ENCODE peak calls at places on chromosomes 16 and 17, in eight cellular contexts. K is OCI-LY7; W is CD4-positive, CD25-positive, alpha-beta regulatory T cell; U is HepG2; Y is left ventricle myocardium inferior; I is mesenchymal stem cell; L is mammary epithelial cell; F is uterus. N is an unnamed sample. For H3K4me1, the result is how much of the 10 kb centered on the place peaks cover.

GRCh38 chr16:10868562-10869469 is 8.2 kb upstream of the CIITA start:
- DNase-seq in K (peak), W (peak), U (no peak), Y (peak), I (no peak), L (no peak), F (no peak), N (no peak)

GRCh38 chr16:50457423-50457822 is 88.6 kb upstream of the BRD7 start:
- DNase-seq in K (no peak), W (peak), U (no peak), Y (no peak), I (no peak), L (no peak), F (no peak), N (no peak)

GRCh38 chr17:29256735-29257466 is 10.2 kb downstream of the CRYBA1 start:
- DNase-seq in K (no peak), W (no peak), U (no peak), Y (no peak), I (no peak), L (peak), F (no peak), N (no peak)

GRCh38 chr16:56697456-56698155 is 15.3 kb downstream of the MT1X start:
- DNase-seq in K (no peak), W (no peak), U (no peak), Y (no peak), I (no peak), L (no peak), F (no peak), N (no peak)

GRCh38 chr17:75763613-75764416 is 1.2 kb downstream of the GALK1 start:
- DNase-seq in K (no peak), W (no peak), U (peak), Y (no peak), I (no peak), L (peak), F (no peak), N (peak)

GRCh38 chr17:58556833-58557250 is 42.4 kb upstream of the MTMR4 start:
- DNase-seq in K (peak), W (no peak), U (no peak), Y (no peak), I (no peak), L (no peak), F (no peak), N (no peak)

GRCh38 chr17:78722101-78722761 is 59.8 kb downstream of the CYTH1 start:
- DNase-seq in K (peak), W (peak), U (no peak), Y (peak), I (no peak), L (no peak), F (no peak), N (no peak)

GRCh38 chr16:89269805-89270665 is 52.5 kb downstream of the ZNF778 start:
- DNase-seq in K (no peak), W (no peak), U (no peak), Y (no peak), I (no peak), L (no peak), F (no peak), N (peak)

GRCh38 chr16:65522412-65522811 is 400.5 kb upstream of the CDH11 start:
- DNase-seq in K (no peak), W (no peak), U (no peak), Y (no peak), I (no peak), L (no peak), F (no peak), N (no peak)

GRCh38 chr17:57672205-57672632 is 72.9 kb downstream of the CCDC182 start:
- DNase-seq in K (peak), W (peak), U (no peak), Y (no peak), I (no peak), L (peak), F (no peak), N (no peak)

GRCh38 chr16:81823111-81823510 is 44.0 kb downstream of the PLCG2 start:
- DNase-seq in K (peak), W (no peak), U (no peak), Y (peak), I (peak), L (no peak), F (no peak), N (no peak)

GRCh38 chr17:63495471-63495870 is 18.6 kb downstream of the ACE start:
- DNase-seq in K (no peak), W (no peak), U (no peak), Y (no peak), I (no peak), L (no peak), F (no peak), N (no peak)

GRCh38 chr17:68182940-68183551 is 64.8 kb upstream of the AMZ2 start:
- DNase-seq in K (peak), W (peak), U (peak), Y (no peak), I (no peak), L (peak), F (no peak), N (peak)

GRCh38 chr17:43818966-43819365 is 14.0 kb downstream of the MPP3 start:
- DNase-seq in K (no peak), W (no peak), U (no peak), Y (no peak), I (no peak), L (no peak), F (no peak), N (no peak)

GRCh38 chr16:77273-77806 is 685 bp upstream of the MPG start:
- DNase-seq in K (peak), W (peak), U (peak), Y (peak), I (peak), L (no peak), F (peak), N (peak)

GRCh38 chr16:88451586-88452484 is 1.2 kb upstream of the ZFPM1 start:
- DNase-seq in K (peak), W (peak), U (peak), Y (no peak), I (no peak), L (no peak), F (no peak), N (no peak)

GRCh38 chr17:63692195-63692816 is 7.6 kb downstream of the LIMD2 start:
- DNase-seq in K (no peak), W (no peak), U (no peak), Y (no peak), I (no peak), L (no peak), F (no peak), N (no peak)

GRCh38 chr16:16147316-16147999 is 75.8 kb downstream of the ABCC6 start:
- DNase-seq in K (no peak), W (no peak), U (peak), Y (no peak), I (no peak), L (no peak), F (no peak), N (no peak)

GRCh38 chr17:81463506-81463905 is 49.1 kb downstream of the ACTG1 start:
- DNase-seq in K (no peak), W (no peak), U (no peak), Y (no peak), I (no peak), L (no peak), F (no peak), N (no peak)

GRCh38 chr16:81616321-81617020 is 162.6 kb upstream of the PLCG2 start:
- DNase-seq in K (peak), W (peak), U (no peak), Y (peak), I (peak), L (no peak), F (peak), N (peak)

GRCh38 chr16:31421587-31421986 is 6.6 kb downstream of the COX6A2 start:
- DNase-seq in K (no peak), W (peak), U (no peak), Y (no peak), I (no peak), L (peak), F (no peak), N (peak)

GRCh38 chr17:61410555-61411089 is 11.0 kb downstream of the TBX2 start:
- DNase-seq in K (peak), W (peak), U (no peak), Y (peak), I (peak), L (no peak), F (peak), N (peak)

DNA sequence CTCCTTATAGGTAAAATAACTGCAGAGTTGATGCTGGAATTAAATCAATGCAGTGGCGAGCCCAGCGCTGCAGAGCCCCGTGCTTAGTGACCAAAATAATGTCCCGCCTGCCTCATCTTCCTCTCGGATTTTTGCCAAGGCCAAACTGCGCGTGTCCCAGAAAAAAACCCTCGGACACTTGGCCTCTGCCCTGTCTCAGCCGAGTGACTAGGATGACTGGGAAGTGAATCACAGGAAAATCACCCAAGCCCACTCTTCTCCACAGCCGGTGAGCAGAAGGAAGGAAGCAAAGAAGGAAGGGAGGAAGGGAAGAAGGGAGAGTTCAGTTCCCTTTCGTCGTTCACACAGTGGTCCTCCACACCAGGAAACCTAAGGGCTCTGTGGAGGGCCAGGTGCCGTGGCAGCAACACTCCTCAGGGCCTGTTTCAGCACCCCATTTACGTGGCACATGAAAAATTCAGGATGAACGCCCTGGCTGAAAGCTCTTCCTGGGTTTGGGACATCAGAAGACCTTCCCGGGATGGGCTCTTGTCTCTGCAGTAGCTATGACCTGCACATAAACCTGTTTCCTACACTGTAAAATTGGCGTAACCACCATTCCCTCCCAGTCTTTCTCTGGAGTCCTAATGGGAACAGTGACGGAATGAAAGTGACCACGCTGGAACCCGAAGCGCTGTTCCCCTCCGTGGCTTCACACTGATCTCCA is 25.4 kb upstream of the HOXB13 start:
- DNase-seq in K (no peak), W (no peak), U (no peak), Y (no peak), I (peak), L (no peak), F (no peak), N (no peak)
- H3K4me3 ChIP-seq in K (no peak), W (no peak), U (no peak), Y (no peak), I (no peak), L (no peak), F (no peak), N (no peak)

GRCh38 chr16:51757124-51757470 is 606.0 kb upstream of the SALL1 start:
- DNase-seq in K (no peak), W (no peak), U (no peak), Y (no peak), I (no peak), L (no peak), F (no peak), N (no peak)

GRCh38 chr16:51759329-51759728 is 608.3 kb upstream of the SALL1 start:
- DNase-seq in K (no peak), W (no peak), U (no peak), Y (no peak), I (no peak), L (no peak), F (no peak), N (no peak)

GRCh38 chr16:51762081-51762995 is 611.3 kb upstream of the SALL1 start:
- DNase-seq in K (peak), W (peak), U (peak), Y (peak), I (peak), L (peak), F (peak), N (peak)

GRCh38 chr16:51757921-51758479 is 606.9 kb upstream of the SALL1 start:
- DNase-seq in K (no peak), W (no peak), U (no peak), Y (no peak), I (no peak), L (no peak), F (no peak), N (no peak)

DNA sequence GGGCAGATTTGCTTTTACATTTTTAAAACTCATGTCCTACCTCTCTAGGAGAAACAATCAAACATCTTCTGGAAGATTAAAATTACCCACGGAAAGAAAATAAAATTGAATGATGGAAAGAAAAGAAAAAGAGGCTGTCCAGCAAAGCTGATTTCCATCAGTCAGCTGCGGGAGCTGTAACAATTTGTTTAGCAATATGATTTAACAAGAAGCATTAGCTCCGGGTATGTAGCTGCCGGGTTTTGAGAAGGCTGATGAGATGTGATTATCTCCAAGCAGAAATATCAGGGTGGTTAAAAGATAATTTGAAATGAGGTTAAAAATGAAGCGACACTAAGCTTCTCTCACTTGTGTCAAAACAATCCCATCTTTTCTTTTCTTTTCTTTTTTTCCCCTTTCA is 608.9 kb upstream of the SALL1 start:
- DNase-seq in K (no peak), W (no peak), U (no peak), Y (no peak), I (no peak), L (no peak), F (no peak), N (no peak)
- H3K4me1 ChIP-seq in K (under half), W (under half), U (under half), Y (under half), I (under half), L (under half), F (under half), N (under half)

GRCh38 chr16:3960049-3960809 is 79.7 kb upstream of the CREBBP start:
- DNase-seq in K (no peak), W (no peak), U (no peak), Y (no peak), I (no peak), L (peak), F (no peak), N (no peak)
- H3K4me3 ChIP-seq in K (no peak), W (peak), U (peak), Y (peak), I (no peak), L (peak), F (peak), N (peak)

GRCh38 chr16:85861095-85861825 is 37.7 kb upstream of the IRF8 start:
- DNase-seq in K (no peak), W (no peak), U (no peak), Y (no peak), I (no peak), L (no peak), F (no peak), N (no peak)

GRCh38 chr16:85858984-85859817 is 39.8 kb upstream of the IRF8 start:
- DNase-seq in K (no peak), W (no peak), U (no peak), Y (no peak), I (no peak), L (no peak), F (no peak), N (no peak)

GRCh38 chr16:85860413-85861094 is 38.4 kb upstream of the IRF8 start:
- DNase-seq in K (no peak), W (no peak), U (no peak), Y (no peak), I (no peak), L (peak), F (no peak), N (no peak)

GRCh38 chr16:85857406-85857805 is 41.6 kb upstream of the IRF8 start:
- DNase-seq in K (no peak), W (no peak), U (no peak), Y (no peak), I (no peak), L (no peak), F (no peak), N (no peak)

GRCh38 chr16:85859818-85860125 is 39.2 kb upstream of the IRF8 start:
- DNase-seq in K (no peak), W (no peak), U (no peak), Y (no peak), I (no peak), L (no peak), F (no peak), N (no peak)
- H3K4me1 ChIP-seq in K (under half), W (under half), U (under half), Y (under half), I (under half), L (under half), F (under half), N (under half)